ENCODE peak calls at places on chromosomes 1 and 21, in four cellular contexts. L, K, R and V are unnamed samples. For H3K79me2, the result is how much of the 10 kb centered on the place peaks cover.

GRCh38 chr1:17597651-17598050 is 58.2 kb downstream of the ARHGEF10L start:
- DNase-seq in R (no peak), K (no peak), L (no peak), V (peak)

GRCh38 chr21:15005391-15005790 is 59.4 kb downstream of the NRIP1 start:
- DNase-seq in K (peak), L (peak), R (peak), V (no peak)

GRCh38 chr21:43894206-43894577 is 29.2 kb downstream of the AGPAT3 start:
- DNase-seq in L (no peak), K (no peak), R (no peak), V (no peak)

GRCh38 chr21:36211660-36212512 is 55.3 kb downstream of the DOP1B start:
- DNase-seq in K (no peak), L (no peak), R (no peak), V (peak)

GRCh38 chr1:92493139-92493538 is 6.4 kb upstream of the GFI1 start:
- DNase-seq in R (no peak), K (no peak), L (no peak), V (no peak)

GRCh38 chr1:240441684-240442083 is 170.3 kb downstream of the GREM2 start:
- DNase-seq in L (no peak), R (no peak), K (no peak), V (no peak)

GRCh38 chr1:116375165-116375883 is 2.3 kb downstream of the ATP1A1 start:
- DNase-seq in R (no peak), K (no peak), L (no peak), V (no peak)

GRCh38 chr21:30408782-30409494 is 13.1 kb downstream of the KRTAP13-1 start:
- DNase-seq in K (peak), L (peak), R (peak), V (peak)

GRCh38 chr1:19799233-19799876 is 361 bp downstream of the TMCO4 start:
- DNase-seq in R (peak), L (no peak), K (no peak), V (peak)

GRCh38 chr1:86137458-86137857 is 19.1 kb downstream of the COL24A1 start:
- DNase-seq in K (no peak), L (no peak), R (no peak), V (peak)

GRCh38 chr1:38586993-38587646 is 272.5 kb downstream of the RRAGC start:
- DNase-seq in K (peak), R (peak), L (peak), V (peak)

GRCh38 chr1:6185151-6185550 is 5.0 kb upstream of the CHD5 start:
- DNase-seq in R (no peak), L (peak), K (no peak), V (peak)

GRCh38 chr1:103284270-103284669 is 175.9 kb upstream of the COL11A1 start:
- DNase-seq in R (no peak), L (no peak), K (no peak), V (no peak)

GRCh38 chr1:92291372-92291999 is 7.3 kb downstream of the GLMN start:
- DNase-seq in L (peak), R (no peak), K (no peak), V (peak)

GRCh38 chr1:108527135-108527534 is 32.8 kb upstream of the EEIG2 start:
- DNase-seq in K (no peak), R (no peak), L (no peak), V (no peak)

GRCh38 chr1:164768619-164769018 is 209.6 kb downstream of the PBX1 start:
- DNase-seq in L (peak), K (no peak), R (no peak), V (peak)

GRCh38 chr1:42743302-42744029 is 3.4 kb upstream of the CLDN19 start:
- DNase-seq in L (no peak), K (peak), R (no peak), V (peak)

GRCh38 chr21:28177008-28177603 is 815.6 kb downstream of the LTN1 start:
- DNase-seq in R (no peak), K (no peak), L (no peak), V (no peak)

GRCh38 chr21:37435120-37435519 is 68.5 kb downstream of the DYRK1A start:
- DNase-seq in K (peak), L (peak), R (no peak), V (peak)

GRCh38 chr1:119982006-119982405 is 85.7 kb upstream of the ADAM30 start:
- DNase-seq in R (no peak), L (no peak), K (no peak), V (no peak)

GRCh38 chr1:41005876-41006275 is 15.6 kb downstream of the SLFNL1 start:
- DNase-seq in K (no peak), L (no peak), R (no peak), V (no peak)

GRCh38 chr1:196063307-196063706 is 544.9 kb downstream of the KCNT2 start:
- DNase-seq in L (no peak), K (no peak), R (no peak), V (no peak)

GRCh38 chr1:83808536-83808935 is 190.4 kb downstream of the TTLL7 start:
- DNase-seq in R (no peak), L (no peak), K (no peak), V (no peak)

GRCh38 chr1:248576219-248576980 is 1.8 kb upstream of the OR2T34 start:
- DNase-seq in L (no peak), R (no peak), K (no peak), V (no peak)

GRCh38 chr21:42193131-42193671 is 25.7 kb upstream of the ABCG1 start:
- DNase-seq in R (no peak), L (no peak), K (no peak), V (peak)

GRCh38 chr1:153429266-153430165 is 13.2 kb downstream of the S100A7A start:
- DNase-seq in K (no peak), R (peak), L (no peak), V (no peak)

GRCh38 chr21:34594566-34595234 is 20.2 kb downstream of the RCAN1 start:
- DNase-seq in K (no peak), L (no peak), R (peak), V (peak)

GRCh38 chr1:7567376-7567775 is 203.7 kb upstream of the VAMP3 start:
- DNase-seq in L (no peak), R (no peak), K (no peak), V (no peak)

GRCh38 chr21:21664871-21665270 is 666.7 kb downstream of the NCAM2 start:
- DNase-seq in K (no peak), L (no peak), R (no peak), V (no peak)

GRCh38 chr1:55053265-55053954 is 14.1 kb downstream of the PCSK9 start:
- DNase-seq in R (no peak), L (no peak), K (no peak), V (no peak)

GRCh38 chr1:51990478-51990965 is at the start of gene RAB3B:
- DNase-seq in L (peak), R (peak), K (peak), V (peak)

GRCh38 chr1:61104213-61104612 is 21.9 kb downstream of the NFIA start:
- DNase-seq in R (no peak), K (no peak), L (no peak), V (no peak)

GRCh38 chr1:223429313-223429731 is 36.1 kb downstream of the CCDC185 start:
- DNase-seq in K (no peak), R (no peak), L (no peak), V (no peak)

GRCh38 chr1:223429821-223430220 is 36.6 kb downstream of the CCDC185 start:
- DNase-seq in L (no peak), K (no peak), R (no peak), V (no peak)

GRCh38 chr1:223426936-223427335 is 33.7 kb downstream of the CCDC185 start:
- DNase-seq in L (no peak), R (no peak), K (no peak), V (no peak)

GRCh38 chr1:223425550-223425949 is 32.3 kb downstream of the CCDC185 start:
- DNase-seq in K (no peak), R (no peak), L (no peak), V (no peak)

DNA sequence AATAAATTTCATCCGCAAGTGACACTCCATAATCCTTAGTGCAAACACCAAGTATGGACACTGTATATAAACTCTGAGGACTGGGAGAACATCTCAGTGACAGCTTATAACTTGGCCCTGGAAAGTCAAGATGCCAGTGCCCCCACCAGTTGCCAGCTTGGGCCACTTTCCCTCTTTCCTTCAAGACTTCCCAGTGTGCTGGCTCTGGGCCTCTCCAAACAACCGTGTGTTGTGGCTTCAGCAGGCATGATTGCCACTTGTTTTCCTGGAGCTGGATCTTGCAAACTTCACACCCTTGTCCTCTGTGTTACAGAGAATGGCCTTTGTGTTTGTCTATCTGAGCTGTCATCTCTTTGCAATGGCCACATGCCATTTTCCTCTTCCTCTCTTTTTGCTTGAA is 37.0 kb downstream of the CCDC185 start:
- DNase-seq in K (no peak), L (no peak), R (no peak), V (no peak)
- H3K4me2 ChIP-seq in K (no peak), L (no peak), R (no peak), V (no peak)

GRCh38 chr1:147167361-147167760 is 4.9 kb downstream of the PRKAB2 start:
- DNase-seq in L (no peak), R (no peak), K (no peak), V (no peak)

GRCh38 chr1:147163019-147163418 is 9.3 kb downstream of the PRKAB2 start:
- DNase-seq in L (no peak), R (no peak), K (no peak), V (no peak)

GRCh38 chr1:147156643-147157042 is 15.6 kb downstream of the PRKAB2 start:
- DNase-seq in L (no peak), R (no peak), K (no peak), V (peak)

GRCh38 chr1:147162093-147162492 is 10.2 kb downstream of the PRKAB2 start:
- DNase-seq in K (no peak), L (no peak), R (no peak), V (no peak)
- H3K79me2 ChIP-seq in K (under half), L (under half), R (under half), V (under half)

GRCh38 chr1:81226603-81226928 is 574.2 kb upstream of the ADGRL2 start:
- DNase-seq in R (no peak), L (no peak), K (no peak), V (no peak)

GRCh38 chr1:81225769-81226602 is 574.7 kb upstream of the ADGRL2 start:
- DNase-seq in K (no peak), R (no peak), L (no peak), V (no peak)

GRCh38 chr1:81230983-81231728 is 569.6 kb upstream of the ADGRL2 start:
- DNase-seq in L (peak), R (no peak), K (no peak), V (no peak)

GRCh38 chr1:81231729-81232038 is 569.0 kb upstream of the ADGRL2 start:
- DNase-seq in L (no peak), K (no peak), R (no peak), V (no peak)

GRCh38 chr1:81228926-81229325 is 571.8 kb upstream of the ADGRL2 start:
- DNase-seq in K (no peak), L (no peak), R (no peak), V (no peak)
- H4K8ac ChIP-seq in K (no peak), L (no peak), R (no peak), V (no peak)

GRCh38 chr1:201648911-201649775 is 110.2 kb downstream of the NAV1 start:
- DNase-seq in L (peak), R (peak), K (peak), V (no peak)
- H3K4me2 ChIP-seq in L (peak), R (peak), K (peak), V (peak)

GRCh38 chr1:63877816-63878215 is 104.0 kb downstream of the ROR1 start:
- DNase-seq in K (no peak), R (no peak), L (no peak), V (peak)
- H3K79me2 ChIP-seq in K (under half), R (half or more), L (under half), V (under half)

GRCh38 chr1:44950892-44951291 is 35.5 kb downstream of the EIF2B3 start:
- DNase-seq in R (no peak), K (no peak), L (no peak), V (no peak)
- H4K8ac ChIP-seq in R (no peak), K (no peak), L (no peak), V (no peak)

DNA sequence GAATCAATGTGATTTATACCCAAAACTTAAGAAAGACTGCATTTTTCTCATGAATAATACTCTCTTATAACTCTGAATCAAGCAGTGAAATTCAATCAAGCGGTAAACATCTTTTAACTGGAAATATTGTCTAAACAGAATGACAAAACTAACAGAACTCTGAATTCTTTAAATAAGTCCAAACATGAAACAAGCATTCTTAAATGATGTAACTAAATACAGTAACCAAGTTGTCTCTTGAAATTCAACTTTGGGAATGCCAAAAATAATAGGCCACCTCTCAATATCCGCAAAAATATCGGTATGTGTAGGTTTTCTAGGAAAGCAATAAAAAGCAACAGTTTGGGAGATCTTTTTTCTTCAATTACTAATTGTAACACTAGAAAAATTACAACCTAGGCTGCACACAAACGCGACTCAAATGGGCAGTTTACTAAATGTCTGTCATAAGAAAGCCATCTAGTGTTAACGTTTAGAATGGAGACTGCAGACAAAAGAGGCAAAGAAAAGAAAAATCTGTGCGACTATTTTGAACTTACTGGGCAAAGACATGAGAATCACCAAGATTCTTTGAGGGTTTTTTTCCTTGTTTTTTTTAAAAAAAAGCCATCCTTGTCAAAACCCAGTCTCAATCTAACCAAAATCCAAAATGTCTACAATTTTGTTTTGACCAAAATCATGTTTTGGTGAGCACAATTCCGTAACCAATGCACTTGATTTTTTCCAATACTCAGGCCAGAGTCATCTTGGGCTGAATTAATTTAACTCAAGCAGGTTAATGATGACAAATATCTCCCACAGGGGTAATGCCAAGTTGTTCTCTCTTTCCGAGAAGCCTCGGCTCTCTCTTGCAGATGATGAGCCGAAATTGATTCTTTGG is 1.4 kb downstream of the SIPA1L2 start:
- DNase-seq in L (no peak), K (no peak), R (no peak), V (no peak)
- H3K4me2 ChIP-seq in L (peak), K (peak), R (peak), V (peak)

DNA sequence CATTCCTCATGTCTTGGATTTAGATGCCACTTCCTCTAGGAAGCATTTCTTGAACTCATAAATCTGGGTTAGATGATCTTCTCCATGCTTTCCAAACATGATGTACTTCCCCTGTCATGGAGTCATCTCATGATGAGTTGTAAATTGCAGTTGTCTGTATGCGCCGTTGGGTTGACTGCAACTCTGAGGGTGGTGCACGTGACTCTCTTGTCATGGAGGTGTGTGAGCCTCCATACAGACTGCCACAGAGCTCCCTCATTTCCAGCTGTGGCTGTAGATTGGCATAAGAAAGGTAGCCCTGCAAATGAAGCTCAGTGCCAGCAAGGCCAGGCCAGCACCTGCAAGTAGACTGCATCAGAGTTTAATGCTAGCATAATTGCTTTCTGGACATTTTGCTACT is 77.4 kb downstream of the LAMC1 start:
- DNase-seq in R (no peak), L (no peak), K (no peak), V (peak)
- H3K79me2 ChIP-seq in R (under half), L (under half), K (under half), V (under half)

GRCh38 chr1:45018599-45019230 is 6.7 kb downstream of the UROD start:
- DNase-seq in K (peak), R (peak), L (peak), V (peak)
- H4K8ac ChIP-seq in K (no peak), R (peak), L (no peak), V (no peak)

GRCh38 chr1:36257375-36257767 is 33.1 kb downstream of the THRAP3 start:
- DNase-seq in K (no peak), R (no peak), L (peak), V (peak)
- H3K4me2 ChIP-seq in K (no peak), R (no peak), L (no peak), V (no peak)